ENCODE peak calls at places on chromosomes 7 and 10, in five cellular contexts. One of them, this sample, is unnamed.

GRCh38 chr10:29830526-29831512 is 196.0 kb upstream of the SVIL start:
- DNase-seq in neural crest cell: no peak
- DNase-seq in heart left ventricle: no peak
- DNase-seq in progenitor cell of endocrine pancreas: no peak
- DNase-seq in WTC11: no peak
- DNase-seq in this sample: no peak

GRCh38 chr10:13938940-13939339 is 352.2 kb downstream of the PRPF18 start:
- DNase-seq in progenitor cell of endocrine pancreas: no peak
- DNase-seq in heart left ventricle: no peak
- DNase-seq in WTC11: no peak
- DNase-seq in neural crest cell: no peak
- DNase-seq in this sample: no peak

GRCh38 chr10:112746329-112746728 is 203.7 kb upstream of the TCF7L2 start:
- DNase-seq in WTC11: no peak
- DNase-seq in neural crest cell: no peak
- DNase-seq in heart left ventricle: no peak
- DNase-seq in progenitor cell of endocrine pancreas: no peak
- DNase-seq in this sample: no peak

GRCh38 chr7:139205843-139206242 is 25.2 kb upstream of the UBN2 start:
- DNase-seq in heart left ventricle: no peak
- DNase-seq in WTC11: no peak
- DNase-seq in progenitor cell of endocrine pancreas: no peak
- DNase-seq in neural crest cell: no peak
- DNase-seq in this sample: no peak

GRCh38 chr7:66413379-66414114 is 208.4 kb downstream of the TPST1 start:
- DNase-seq in WTC11: peak; percentile 97
- DNase-seq in neural crest cell: peak; percentile 86
- DNase-seq in heart left ventricle: peak; percentile 80
- DNase-seq in progenitor cell of endocrine pancreas: peak; percentile 86
- DNase-seq in this sample: peak; percentile 81

GRCh38 chr10:103473261-103473671 is 5.8 kb downstream of the CALHM3 start:
- DNase-seq in progenitor cell of endocrine pancreas: no peak
- DNase-seq in WTC11: no peak
- DNase-seq in heart left ventricle: no peak
- DNase-seq in neural crest cell: no peak
- DNase-seq in this sample: no peak

GRCh38 chr7:28296571-28297483 is 115.5 kb upstream of the CREB5 start:
- DNase-seq in neural crest cell: peak; percentile 45
- DNase-seq in WTC11: peak; percentile 71
- DNase-seq in heart left ventricle: no peak
- DNase-seq in progenitor cell of endocrine pancreas: no peak
- DNase-seq in this sample: peak; percentile 67

GRCh38 chr7:41224063-41224763 is 478.7 kb downstream of the INHBA start:
- DNase-seq in WTC11: no peak
- DNase-seq in progenitor cell of endocrine pancreas: no peak
- DNase-seq in neural crest cell: no peak
- DNase-seq in heart left ventricle: no peak
- DNase-seq in this sample: no peak

GRCh38 chr10:8275911-8276310 is 221.4 kb downstream of the GATA3 start:
- DNase-seq in heart left ventricle: no peak
- DNase-seq in neural crest cell: no peak
- DNase-seq in WTC11: no peak
- DNase-seq in progenitor cell of endocrine pancreas: no peak
- DNase-seq in this sample: no peak

GRCh38 chr7:129452589-129453231 is 18.5 kb downstream of the STRIP2 start:
- DNase-seq in WTC11: no peak
- DNase-seq in neural crest cell: no peak
- DNase-seq in progenitor cell of endocrine pancreas: no peak
- DNase-seq in heart left ventricle: no peak
- DNase-seq in this sample: no peak

GRCh38 chr7:39574673-39575349 is 8.6 kb downstream of the YAE1 start:
- DNase-seq in progenitor cell of endocrine pancreas: no peak
- DNase-seq in neural crest cell: no peak
- DNase-seq in WTC11: no peak
- DNase-seq in heart left ventricle: no peak
- DNase-seq in this sample: no peak

GRCh38 chr7:141541375-141541774 is 9.8 kb upstream of the AGK start:
- DNase-seq in WTC11: no peak
- DNase-seq in neural crest cell: no peak
- DNase-seq in heart left ventricle: no peak
- DNase-seq in progenitor cell of endocrine pancreas: no peak
- DNase-seq in this sample: no peak

GRCh38 chr7:78435355-78435754 is 636.8 kb downstream of the PHTF2 start:
- DNase-seq in WTC11: no peak
- DNase-seq in neural crest cell: no peak
- DNase-seq in progenitor cell of endocrine pancreas: no peak
- DNase-seq in heart left ventricle: no peak
- DNase-seq in this sample: no peak

GRCh38 chr7:65233409-65234034 is 140.1 kb upstream of the ZNF92 start:
- DNase-seq in WTC11: no peak
- DNase-seq in heart left ventricle: no peak
- DNase-seq in neural crest cell: no peak
- DNase-seq in progenitor cell of endocrine pancreas: no peak
- DNase-seq in this sample: no peak

GRCh38 chr10:22321156-22321711 is 335 bp downstream of the BMI1 start:
- DNase-seq in neural crest cell: peak; percentile 66
- DNase-seq in WTC11: peak; percentile 69
- DNase-seq in heart left ventricle: peak; percentile 67
- DNase-seq in progenitor cell of endocrine pancreas: peak; percentile 52
- DNase-seq in this sample: peak; percentile 62

GRCh38 chr7:48096273-48096672 is 7.2 kb downstream of the UPP1 start:
- DNase-seq in progenitor cell of endocrine pancreas: no peak
- DNase-seq in heart left ventricle: no peak
- DNase-seq in WTC11: no peak
- DNase-seq in neural crest cell: no peak
- DNase-seq in this sample: no peak

GRCh38 chr7:129240119-129240815 is 15.4 kb downstream of the AHCYL2 start:
- DNase-seq in WTC11: no peak
- DNase-seq in heart left ventricle: no peak
- DNase-seq in neural crest cell: no peak
- DNase-seq in progenitor cell of endocrine pancreas: no peak
- DNase-seq in this sample: no peak

GRCh38 chr7:90411510-90411909 is 8.2 kb downstream of the CLDN12 start:
- DNase-seq in heart left ventricle: no peak
- DNase-seq in progenitor cell of endocrine pancreas: no peak
- DNase-seq in neural crest cell: no peak
- DNase-seq in WTC11: no peak
- DNase-seq in this sample: no peak

GRCh38 chr7:3267928-3268690 is 32.9 kb upstream of the SDK1 start:
- DNase-seq in WTC11: no peak
- DNase-seq in progenitor cell of endocrine pancreas: no peak
- DNase-seq in neural crest cell: no peak
- DNase-seq in heart left ventricle: no peak
- DNase-seq in this sample: no peak

GRCh38 chr10:71038234-71038633 is 149.9 kb upstream of the PCBD1 start:
- DNase-seq in neural crest cell: no peak
- DNase-seq in progenitor cell of endocrine pancreas: no peak
- DNase-seq in WTC11: no peak
- DNase-seq in heart left ventricle: no peak
- DNase-seq in this sample: no peak

GRCh38 chr7:83681200-83681599 is 32.3 kb upstream of the SEMA3E start:
- DNase-seq in WTC11: no peak
- DNase-seq in heart left ventricle: no peak
- DNase-seq in progenitor cell of endocrine pancreas: no peak
- DNase-seq in neural crest cell: no peak
- DNase-seq in this sample: no peak

GRCh38 chr7:77475181-77475580 is 59.0 kb upstream of the GSAP start:
- DNase-seq in WTC11: no peak
- DNase-seq in progenitor cell of endocrine pancreas: no peak
- DNase-seq in neural crest cell: no peak
- DNase-seq in heart left ventricle: no peak
- DNase-seq in this sample: no peak

GRCh38 chr7:54833021-54833467 is 74.0 kb upstream of the SEC61G start:
- DNase-seq in WTC11: no peak
- DNase-seq in heart left ventricle: no peak
- DNase-seq in neural crest cell: no peak
- DNase-seq in progenitor cell of endocrine pancreas: no peak
- DNase-seq in this sample: no peak

GRCh38 chr10:34539533-34540315 is 275.4 kb downstream of the PARD3 start:
- DNase-seq in heart left ventricle: no peak
- DNase-seq in progenitor cell of endocrine pancreas: no peak
- DNase-seq in neural crest cell: no peak
- DNase-seq in WTC11: no peak
- DNase-seq in this sample: no peak

GRCh38 chr10:70634011-70634410 is 31.5 kb upstream of the PRF1 start:
- DNase-seq in neural crest cell: no peak
- DNase-seq in WTC11: peak; percentile 57
- DNase-seq in progenitor cell of endocrine pancreas: no peak
- DNase-seq in heart left ventricle: no peak
- DNase-seq in this sample: no peak

GRCh38 chr7:151247016-151247580 is 1.4 kb downstream of the SMARCD3 start:
- DNase-seq in progenitor cell of endocrine pancreas: no peak
- DNase-seq in neural crest cell: no peak
- DNase-seq in heart left ventricle: no peak
- DNase-seq in WTC11: no peak
- DNase-seq in this sample: no peak

GRCh38 chr10:4867520-4868356 is 41.7 kb downstream of the AKR1E2 start:
- DNase-seq in heart left ventricle: no peak
- DNase-seq in progenitor cell of endocrine pancreas: no peak
- DNase-seq in WTC11: no peak
- DNase-seq in neural crest cell: no peak
- DNase-seq in this sample: peak; percentile 25

GRCh38 chr10:129191848-129192247 is 275.2 kb upstream of the MGMT start:
- DNase-seq in neural crest cell: no peak
- DNase-seq in WTC11: no peak
- DNase-seq in heart left ventricle: peak; percentile 25
- DNase-seq in progenitor cell of endocrine pancreas: no peak
- DNase-seq in this sample: no peak

GRCh38 chr7:28409716-28410627 is 2.3 kb upstream of the CREB5 start:
- DNase-seq in neural crest cell: peak; percentile 41
- DNase-seq in progenitor cell of endocrine pancreas: peak; percentile 43
- DNase-seq in heart left ventricle: peak; percentile 40
- DNase-seq in WTC11: peak; percentile 64
- DNase-seq in this sample: peak; percentile 49

GRCh38 chr10:126014309-126014708 is 117.9 kb downstream of the FANK1 start:
- DNase-seq in heart left ventricle: no peak
- DNase-seq in neural crest cell: no peak
- DNase-seq in progenitor cell of endocrine pancreas: no peak
- DNase-seq in WTC11: no peak
- DNase-seq in this sample: no peak

GRCh38 chr7:73899731-73900142 is 38.8 kb downstream of the TMEM270 start:
- DNase-seq in heart left ventricle: no peak
- DNase-seq in WTC11: no peak
- DNase-seq in progenitor cell of endocrine pancreas: no peak
- DNase-seq in neural crest cell: no peak
- DNase-seq in this sample: no peak

GRCh38 chr10:71751515-71752224 is 21.6 kb downstream of the VSIR start:
- DNase-seq in neural crest cell: no peak
- DNase-seq in progenitor cell of endocrine pancreas: no peak
- DNase-seq in heart left ventricle: no peak
- DNase-seq in WTC11: no peak
- DNase-seq in this sample: no peak

GRCh38 chr7:111801277-111801676 is 239.0 kb upstream of the IMMP2L start:
- DNase-seq in WTC11: no peak
- DNase-seq in heart left ventricle: no peak
- DNase-seq in progenitor cell of endocrine pancreas: no peak
- DNase-seq in neural crest cell: no peak
- DNase-seq in this sample: no peak
- TF ChIP-seq CTCF in WTC11: no peak
- TF ChIP-seq CTCF in heart left ventricle: no peak
- TF ChIP-seq CTCF in progenitor cell of endocrine pancreas: no peak
- TF ChIP-seq CTCF in neural crest cell: no peak
- TF ChIP-seq CTCF in this sample: no peak

GRCh38 chr7:142803901-142804300 is 33.1 kb downstream of the PRSS2 start:
- DNase-seq in progenitor cell of endocrine pancreas: no peak
- DNase-seq in heart left ventricle: no peak
- DNase-seq in neural crest cell: no peak
- DNase-seq in WTC11: no peak
- DNase-seq in this sample: no peak

GRCh38 chr7:142800699-142801260 is 30.0 kb downstream of the PRSS2 start:
- DNase-seq in WTC11: no peak
- DNase-seq in heart left ventricle: peak; percentile 8
- DNase-seq in progenitor cell of endocrine pancreas: no peak
- DNase-seq in neural crest cell: no peak
- DNase-seq in this sample: no peak

GRCh38 chr7:142802301-142802700 is 31.5 kb downstream of the PRSS2 start:
- DNase-seq in progenitor cell of endocrine pancreas: no peak
- DNase-seq in WTC11: no peak
- DNase-seq in neural crest cell: no peak
- DNase-seq in heart left ventricle: peak; percentile 0
- DNase-seq in this sample: no peak

GRCh38 chr7:142800103-142800502 is 29.3 kb downstream of the PRSS2 start:
- DNase-seq in heart left ventricle: no peak
- DNase-seq in neural crest cell: no peak
- DNase-seq in WTC11: no peak
- DNase-seq in progenitor cell of endocrine pancreas: no peak
- DNase-seq in this sample: no peak

GRCh38 chr7:142801601-142802295 is 31.0 kb downstream of the PRSS2 start:
- DNase-seq in WTC11: no peak
- DNase-seq in neural crest cell: no peak
- DNase-seq in heart left ventricle: peak; percentile 4
- DNase-seq in progenitor cell of endocrine pancreas: no peak
- DNase-seq in this sample: no peak
- TF ChIP-seq CTCF in WTC11: no peak
- TF ChIP-seq CTCF in neural crest cell: no peak
- TF ChIP-seq CTCF in heart left ventricle: no peak
- TF ChIP-seq CTCF in progenitor cell of endocrine pancreas: no peak
- TF ChIP-seq CTCF in this sample: no peak

DNA sequence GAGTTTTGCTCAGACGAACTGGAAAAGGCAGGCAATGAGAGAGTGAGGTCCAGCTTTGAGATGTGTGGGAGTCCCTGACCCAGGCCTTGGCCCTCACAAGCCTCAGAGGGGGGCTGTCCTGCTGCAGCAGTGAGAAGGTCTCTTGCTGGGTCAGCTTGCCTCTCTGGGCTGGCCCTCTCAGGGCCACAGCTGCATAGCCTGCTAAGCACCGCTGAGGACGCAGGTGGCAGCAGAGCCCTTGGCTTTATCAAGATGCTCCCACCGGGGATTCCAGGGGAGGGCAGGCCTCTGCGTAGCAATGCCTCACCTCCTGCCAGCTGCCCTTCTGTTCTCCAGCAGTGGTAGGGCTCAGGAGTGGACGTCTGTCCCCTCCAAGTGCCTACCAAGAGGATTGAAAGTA is 128.7 kb downstream of the COBL start:
- DNase-seq in heart left ventricle: peak; percentile 38
- DNase-seq in WTC11: peak; percentile 84
- DNase-seq in neural crest cell: peak; percentile 28
- DNase-seq in progenitor cell of endocrine pancreas: peak; percentile 42
- DNase-seq in this sample: peak; percentile 60
- TF ChIP-seq CTCF in heart left ventricle: peak; percentile 19
- TF ChIP-seq CTCF in WTC11: no peak
- TF ChIP-seq CTCF in neural crest cell: peak; percentile 49
- TF ChIP-seq CTCF in progenitor cell of endocrine pancreas: peak; percentile 69
- TF ChIP-seq CTCF in this sample: no peak

DNA sequence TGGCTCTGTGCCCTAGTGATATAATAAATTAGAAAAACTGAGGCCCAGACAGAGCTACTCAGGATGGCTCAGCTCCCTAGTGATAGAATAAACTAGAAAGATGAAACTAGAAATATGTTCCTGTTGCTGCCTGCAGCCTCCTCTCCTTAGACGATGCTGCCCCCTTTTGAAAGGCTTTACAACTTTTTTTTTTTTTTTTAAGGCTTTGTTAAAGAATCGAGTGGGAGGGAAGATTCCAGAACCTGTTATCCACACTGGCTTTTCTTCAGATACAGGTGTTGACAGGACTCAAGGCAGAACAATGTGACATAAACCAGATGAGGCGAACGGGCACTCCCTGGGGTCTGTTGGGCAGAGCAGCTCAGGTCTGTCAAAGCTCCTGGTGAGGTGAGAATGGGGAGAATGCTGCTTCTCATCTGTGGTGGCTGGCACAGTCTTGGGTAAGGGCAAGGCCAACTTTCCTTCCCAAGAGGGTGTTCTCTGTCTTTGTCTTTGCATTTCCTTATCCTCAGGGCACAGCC is 175.1 kb downstream of the COBL start:
- DNase-seq in WTC11: no peak
- DNase-seq in progenitor cell of endocrine pancreas: no peak
- DNase-seq in heart left ventricle: no peak
- DNase-seq in neural crest cell: no peak
- DNase-seq in this sample: peak; percentile 22
- TF ChIP-seq CTCF in WTC11: no peak
- TF ChIP-seq CTCF in progenitor cell of endocrine pancreas: peak; percentile 74
- TF ChIP-seq CTCF in heart left ventricle: peak; percentile 45
- TF ChIP-seq CTCF in neural crest cell: peak; percentile 66
- TF ChIP-seq CTCF in this sample: peak; percentile 27